ENCODE peak calls at places on chromosomes 3 and 15, in ten cellular contexts. One of them, this sample, is unnamed.

GRCh38 chr15:94877833-94878232 is 646.5 kb downstream of the MCTP2 start:
- DNase-seq in GM13976: no peak
- DNase-seq in lower leg skin: no peak
- DNase-seq in H1: no peak
- DNase-seq in smooth muscle cell of the brain vasculature: no peak
- DNase-seq in GM20000: no peak
- DNase-seq in progenitor cell of endocrine pancreas: no peak
- DNase-seq in stimulated activated CD8-positive, alpha-beta memory T cell treated with anti-CD3 and anti-CD28 coated beads, Interleukin-15, amount 100 ng/mL, for 24 hours: no peak
- DNase-seq in SJSA1: no peak
- DNase-seq in mucosa of descending colon: no peak
- DNase-seq in this sample: no peak

GRCh38 chr3:39202094-39202493 is 9.7 kb upstream of the XIRP1 start:
- DNase-seq in GM13976: no peak
- DNase-seq in SJSA1: no peak
- DNase-seq in GM20000: no peak
- DNase-seq in mucosa of descending colon: no peak
- DNase-seq in smooth muscle cell of the brain vasculature: no peak
- DNase-seq in progenitor cell of endocrine pancreas: no peak
- DNase-seq in stimulated activated CD8-positive, alpha-beta memory T cell treated with anti-CD3 and anti-CD28 coated beads, Interleukin-15, amount 100 ng/mL, for 24 hours: no peak
- DNase-seq in lower leg skin: no peak
- DNase-seq in H1: no peak
- DNase-seq in this sample: no peak

GRCh38 chr3:21390136-21390535 is 360.9 kb downstream of the ZNF385D start:
- DNase-seq in mucosa of descending colon: no peak
- DNase-seq in H1: no peak
- DNase-seq in progenitor cell of endocrine pancreas: no peak
- DNase-seq in lower leg skin: no peak
- DNase-seq in stimulated activated CD8-positive, alpha-beta memory T cell treated with anti-CD3 and anti-CD28 coated beads, Interleukin-15, amount 100 ng/mL, for 24 hours: no peak
- DNase-seq in GM13976: no peak
- DNase-seq in SJSA1: no peak
- DNase-seq in smooth muscle cell of the brain vasculature: no peak
- DNase-seq in GM20000: no peak
- DNase-seq in this sample: no peak

GRCh38 chr3:46708401-46709146 is 7.4 kb downstream of the TMIE start:
- DNase-seq in GM20000: no peak
- DNase-seq in mucosa of descending colon: no peak
- DNase-seq in progenitor cell of endocrine pancreas: no peak
- DNase-seq in SJSA1: no peak
- DNase-seq in H1: no peak
- DNase-seq in lower leg skin: no peak
- DNase-seq in stimulated activated CD8-positive, alpha-beta memory T cell treated with anti-CD3 and anti-CD28 coated beads, Interleukin-15, amount 100 ng/mL, for 24 hours: no peak
- DNase-seq in GM13976: no peak
- DNase-seq in smooth muscle cell of the brain vasculature: no peak
- DNase-seq in this sample: no peak

GRCh38 chr15:39629376-39629775 is 48.5 kb downstream of the THBS1 start:
- DNase-seq in GM20000: peak; percentile 19
- DNase-seq in progenitor cell of endocrine pancreas: no peak
- DNase-seq in lower leg skin: no peak
- DNase-seq in mucosa of descending colon: peak; percentile 74
- DNase-seq in GM13976: no peak
- DNase-seq in H1: no peak
- DNase-seq in stimulated activated CD8-positive, alpha-beta memory T cell treated with anti-CD3 and anti-CD28 coated beads, Interleukin-15, amount 100 ng/mL, for 24 hours: no peak
- DNase-seq in smooth muscle cell of the brain vasculature: no peak
- DNase-seq in SJSA1: no peak
- DNase-seq in this sample: peak; percentile 41

GRCh38 chr3:86990171-86990733 is 697 bp downstream of the VGLL3 start:
- DNase-seq in mucosa of descending colon: no peak
- DNase-seq in stimulated activated CD8-positive, alpha-beta memory T cell treated with anti-CD3 and anti-CD28 coated beads, Interleukin-15, amount 100 ng/mL, for 24 hours: no peak
- DNase-seq in H1: peak; percentile 78
- DNase-seq in progenitor cell of endocrine pancreas: peak; percentile 34
- DNase-seq in SJSA1: peak; percentile 54
- DNase-seq in smooth muscle cell of the brain vasculature: no peak
- DNase-seq in GM20000: peak; percentile 34
- DNase-seq in GM13976: peak; percentile 25
- DNase-seq in lower leg skin: no peak
- DNase-seq in this sample: peak; percentile 14

GRCh38 chr15:72313448-72313840 is 6.5 kb downstream of the CELF6 start:
- DNase-seq in smooth muscle cell of the brain vasculature: no peak
- DNase-seq in progenitor cell of endocrine pancreas: no peak
- DNase-seq in GM20000: no peak
- DNase-seq in lower leg skin: no peak
- DNase-seq in stimulated activated CD8-positive, alpha-beta memory T cell treated with anti-CD3 and anti-CD28 coated beads, Interleukin-15, amount 100 ng/mL, for 24 hours: no peak
- DNase-seq in GM13976: no peak
- DNase-seq in mucosa of descending colon: no peak
- DNase-seq in H1: no peak
- DNase-seq in SJSA1: no peak
- DNase-seq in this sample: no peak

GRCh38 chr3:118968111-118968510 is 66.5 kb downstream of the IGSF11 start:
- DNase-seq in lower leg skin: no peak
- DNase-seq in GM13976: no peak
- DNase-seq in GM20000: no peak
- DNase-seq in stimulated activated CD8-positive, alpha-beta memory T cell treated with anti-CD3 and anti-CD28 coated beads, Interleukin-15, amount 100 ng/mL, for 24 hours: no peak
- DNase-seq in H1: no peak
- DNase-seq in mucosa of descending colon: no peak
- DNase-seq in SJSA1: no peak
- DNase-seq in progenitor cell of endocrine pancreas: no peak
- DNase-seq in smooth muscle cell of the brain vasculature: no peak
- DNase-seq in this sample: no peak